ENCODE peak calls at places on chromosome 3, in four cellular contexts. S is IMR-90, H is uterus, W is AG04450. R is an unnamed sample.

GRCh38 chr3:145915787-145916186 is 245.2 kb downstream of the PLOD2 start:
- DNase-seq in S (no peak), H (no peak), W (no peak), R (no peak)

GRCh38 chr3:47176582-47176981 is 12.7 kb upstream of the SETD2 start:
- DNase-seq in H (no peak), S (no peak), W (no peak), R (no peak)

GRCh38 chr3:172905480-172905850 is 154.9 kb downstream of the ECT2 start:
- DNase-seq in H (no peak), S (no peak), W (no peak), R (no peak)

GRCh38 chr3:165211749-165212148 is 15.6 kb upstream of the SLITRK3 start:
- DNase-seq in W (no peak), S (no peak), H (no peak), R (no peak)

GRCh38 chr3:121855555-121855954 is 20.5 kb downstream of the EAF2 start:
- DNase-seq in S (no peak), H (no peak), W (no peak), R (no peak)

GRCh38 chr3:137764001-137764433 is at the start of gene SOX14:
- DNase-seq in S (no peak), H (no peak), W (no peak), R (no peak)

GRCh38 chr3:167852216-167852615 is 116.7 kb downstream of the SERPINI1 start:
- DNase-seq in W (no peak), H (no peak), S (peak; percentile 10), R (no peak)

GRCh38 chr3:66353039-66353438 is 132.2 kb downstream of the SLC25A26 start:
- DNase-seq in W (no peak), S (no peak), H (no peak), R (no peak)

GRCh38 chr3:38401563-38401962 is 52.1 kb upstream of the ACVR2B start:
- DNase-seq in W (no peak), H (no peak), S (no peak), R (no peak)

GRCh38 chr3:38404286-38404685 is 49.4 kb upstream of the ACVR2B start:
- DNase-seq in S (peak; percentile 53), H (peak; percentile 16), W (no peak), R (peak; percentile 23)
- TF ChIP-seq CTCF in S (no peak), H (no peak), W (no peak), R (no peak)

GRCh38 chr3:186165331-186165730 is 56.4 kb upstream of the ETV5 start:
- DNase-seq in S (no peak), W (no peak), H (no peak), R (no peak)
- H3K27me3 ChIP-seq in S (peaks cover 36% of the 10 kb centered on the region), W (peaks cover 15% of the 10 kb centered on the region), H (no peaks in the 10 kb centered on the region), R (no peaks in the 10 kb centered on the region)

DNA sequence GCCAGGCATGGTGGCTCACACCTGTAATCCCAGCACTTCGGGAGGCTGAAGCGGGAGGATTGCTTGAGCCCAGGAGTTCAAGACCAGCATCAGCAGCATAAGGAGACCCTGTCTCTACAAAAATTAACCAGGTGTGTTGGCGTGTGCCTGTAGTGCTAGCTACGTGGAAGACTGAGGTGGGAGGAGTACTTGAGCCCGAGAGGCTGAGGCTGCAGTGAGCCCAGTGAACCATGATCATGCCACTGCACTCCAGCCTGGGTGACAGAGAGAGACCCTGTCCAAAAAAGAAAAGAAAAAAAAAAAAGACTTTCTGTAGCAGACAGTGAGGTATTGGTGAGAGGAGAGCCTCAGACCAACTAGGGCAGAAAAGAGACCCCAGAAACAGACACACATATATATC is 263.8 kb downstream of the XXYLT1 start:
- DNase-seq in H (no peak), S (no peak), W (no peak), R (no peak)
- H3K27ac ChIP-seq in H (no peak overlapping the region), S (no peak overlapping the region), W (no peak overlapping the region), R (no peak overlapping the region)

DNA sequence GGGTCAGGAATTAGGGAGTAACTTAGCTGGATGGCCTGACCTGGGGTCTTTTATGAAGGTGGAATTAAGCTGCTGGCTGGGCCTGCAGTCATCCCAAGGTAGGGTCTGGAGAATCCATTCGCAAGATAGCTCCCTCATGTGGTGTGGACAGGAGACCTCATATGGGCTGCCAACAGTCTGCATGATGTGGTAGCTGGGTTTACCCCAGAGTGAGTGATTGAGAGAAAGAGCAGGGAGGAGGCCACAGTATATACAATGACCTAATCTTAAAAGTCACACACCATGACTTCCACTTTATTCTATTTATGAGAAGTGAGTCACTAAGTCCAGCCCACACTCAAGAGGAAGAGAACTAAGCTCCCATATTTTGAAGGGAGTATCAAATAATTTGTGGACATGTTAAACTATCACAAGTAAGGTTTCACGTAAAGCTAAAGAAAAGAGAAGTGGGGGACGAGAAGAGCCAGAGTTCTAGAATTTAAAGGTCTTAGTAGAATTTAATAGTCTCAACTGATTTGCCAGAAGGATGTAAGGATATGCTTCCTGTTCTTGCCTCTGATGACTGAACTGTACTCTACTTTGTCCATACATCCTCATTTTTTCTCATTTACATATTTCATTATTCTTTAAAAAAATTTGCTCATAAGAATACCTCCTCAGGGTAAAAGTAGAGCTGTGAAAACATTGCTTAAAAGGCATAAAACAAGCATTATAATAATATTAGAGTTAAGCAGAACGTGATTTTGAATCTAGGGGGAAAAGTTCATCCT is 184.4 kb downstream of the PEX5L start:
- DNase-seq in W (peak; percentile 59), H (no peak), S (peak; percentile 92), R (no peak)
- TF ChIP-seq CTCF in W (peak; percentile 51), H (no peak), S (peak; percentile 42), R (no peak)

GRCh38 chr3:138942861-138943623 is 3.9 kb downstream of the FOXL2 start:
- DNase-seq in H (no peak), S (no peak), W (no peak), R (no peak)
- H3K27me3 ChIP-seq in H (peaks cover 36% of the 10 kb centered on the region), S (peaks cover 97% of the 10 kb centered on the region), W (peaks cover 93% of the 10 kb centered on the region), R (peaks cover 97% of the 10 kb centered on the region)

GRCh38 chr3:98821072-98821471 is 57.9 kb downstream of the ST3GAL6 start:
- DNase-seq in H (no peak), W (no peak), S (no peak), R (no peak)

GRCh38 chr3:98814799-98815450 is 51.8 kb downstream of the ST3GAL6 start:
- DNase-seq in S (peak; percentile 90), W (peak; percentile 61), H (no peak), R (no peak)

GRCh38 chr3:98812851-98813374 is 49.8 kb downstream of the ST3GAL6 start:
- DNase-seq in S (peak; percentile 50), W (no peak), H (no peak), R (no peak)

DNA sequence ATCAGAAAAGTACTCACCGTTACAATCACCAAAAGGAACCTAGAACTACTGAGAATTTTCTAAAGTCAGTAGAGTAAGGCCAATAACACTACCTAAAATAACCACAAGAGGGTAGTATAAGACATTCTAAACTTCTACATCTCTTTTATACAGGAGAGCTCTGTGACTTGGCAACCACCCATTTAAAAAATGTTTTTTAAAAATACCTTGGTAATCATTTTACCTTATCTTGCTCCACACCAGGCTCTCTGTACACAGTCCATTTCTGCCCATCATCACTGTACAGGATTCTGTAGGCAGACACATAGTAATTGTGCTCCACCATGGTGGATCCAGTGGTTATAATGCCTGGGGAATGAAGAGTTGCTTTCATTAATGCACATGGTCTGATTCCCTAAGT is 54.4 kb downstream of the ST3GAL6 start:
- DNase-seq in H (no peak), S (peak; percentile 59), W (peak; percentile 21), R (no peak)
- H3K27ac ChIP-seq in H (no peak overlapping the region), S (no peak overlapping the region), W (no peak overlapping the region), R (no peak overlapping the region)

DNA sequence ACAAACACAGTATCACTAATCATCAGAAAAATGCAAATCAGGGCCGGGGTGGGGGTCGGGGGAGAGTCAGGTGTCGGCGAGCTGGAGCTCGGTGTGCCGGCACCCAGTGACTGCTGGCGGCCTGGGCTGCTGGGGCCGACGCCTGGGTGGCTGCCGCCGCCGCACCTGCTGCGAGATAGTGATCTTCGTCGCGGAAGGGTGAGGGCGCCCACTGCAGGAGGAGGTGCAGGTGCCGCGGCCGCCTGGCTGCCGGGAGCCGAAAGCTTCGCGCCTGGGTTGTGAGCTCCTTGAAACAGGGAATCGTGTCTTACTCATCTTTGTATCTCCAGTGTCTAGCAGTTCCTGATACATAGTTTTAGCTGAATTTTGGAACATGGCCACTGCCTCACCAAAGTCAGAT is 64.0 kb upstream of the CPOX start:
- DNase-seq in W (no peak), S (no peak), H (no peak), R (no peak)
- TF ChIP-seq CTCF in W (peak; percentile 22), S (no peak), H (no peak), R (no peak)

R was measured in gastrocnemius medialis.